ENCODE peak calls at places on chromosomes 5 and 9, in seven cellular contexts. Z is Panc1, H is sigmoid colon, B is transverse colon, D is HL-60, V is H1, M is prostate gland. F is an unnamed sample.

GRCh38 chr9:93223241-93224180 is 39.6 kb downstream of the WNK2 start:
- DNase-seq in Z (peak; percentile 0), H (no peak), B (peak; percentile 66), D (no peak), V (no peak), M (peak; percentile 74), F (no peak)

GRCh38 chr9:14893280-14893679 is 16.9 kb downstream of the FREM1 start:
- DNase-seq in Z (no peak), H (no peak), B (no peak), D (no peak), V (no peak), M (no peak), F (no peak)

GRCh38 chr5:51392689-51393199 is 9.5 kb downstream of the ISL1 start:
- DNase-seq in Z (no peak), H (no peak), B (no peak), D (no peak), V (no peak), M (no peak), F (no peak)

GRCh38 chr5:127027539-127027938 is 2.8 kb downstream of the MARCHF3 start:
- DNase-seq in Z (no peak), H (no peak), B (no peak), D (no peak), V (no peak), M (no peak), F (no peak)

GRCh38 chr5:134958755-134959154 is 9.0 kb upstream of the CATSPER3 start:
- DNase-seq in Z (no peak), H (no peak), B (no peak), D (no peak), V (peak; percentile 46), M (no peak), F (no peak)

GRCh38 chr5:126676195-126676624 is 75.5 kb downstream of the PHAX start:
- DNase-seq in Z (peak; percentile 64), H (peak; percentile 70), B (peak; percentile 69), D (no peak), V (no peak), M (peak; percentile 67), F (no peak)

GRCh38 chr5:113118298-113118697 is 141.7 kb downstream of the DCP2 start:
- DNase-seq in Z (no peak), H (no peak), B (no peak), D (no peak), V (no peak), M (no peak), F (no peak)

GRCh38 chr5:83474986-83475385 is 3.4 kb downstream of the VCAN start:
- DNase-seq in Z (no peak), H (no peak), B (no peak), D (no peak), V (no peak), M (no peak), F (no peak)

GRCh38 chr9:87909310-87910041 is 8.3 kb upstream of the SPATA31C1 start:
- DNase-seq in Z (peak; percentile 10), H (no peak), B (peak; percentile 94), D (no peak), V (no peak), M (no peak), F (no peak)

GRCh38 chr9:27514551-27514950 is 9.5 kb upstream of the IFNK start:
- DNase-seq in Z (no peak), H (no peak), B (no peak), D (no peak), V (no peak), M (no peak), F (no peak)

GRCh38 chr9:34139477-34140146 is 13.1 kb upstream of the DCAF12 start:
- DNase-seq in Z (no peak), H (no peak), B (peak; percentile 16), D (peak; percentile 53), V (no peak), M (no peak), F (no peak)

GRCh38 chr5:96381526-96381925 is 51.5 kb downstream of the PCSK1 start:
- DNase-seq in Z (no peak), H (no peak), B (no peak), D (no peak), V (no peak), M (no peak), F (no peak)

GRCh38 chr9:82777366-82777765 is 285.6 kb downstream of the RASEF start:
- DNase-seq in Z (no peak), H (no peak), B (no peak), D (no peak), V (no peak), M (no peak), F (no peak)

GRCh38 chr9:127118597-127119318 is 3.7 kb downstream of the ANGPTL2 start:
- DNase-seq in Z (no peak), H (peak; percentile 19), B (no peak), D (peak; percentile 8), V (no peak), M (no peak), F (no peak)

GRCh38 chr5:137205237-137205636 is 293.9 kb downstream of the SPOCK1 start:
- DNase-seq in Z (no peak), H (no peak), B (no peak), D (no peak), V (no peak), M (no peak), F (no peak)

GRCh38 chr5:93582677-93583524 is at the start of gene NR2F1:
- DNase-seq in Z (no peak), H (peak; percentile 94), B (peak; percentile 55), D (no peak), V (peak; percentile 78), M (no peak), F (no peak)

GRCh38 chr5:140175367-140176027 is 509 bp downstream of the CYSTM1 start:
- DNase-seq in Z (no peak), H (peak; percentile 93), B (peak; percentile 83), D (peak; percentile 27), V (no peak), M (peak; percentile 56), F (peak; percentile 94)
- TF ChIP-seq CTCF in Z (no peak), H (no peak), B (peak; percentile 33), D (no peak), V (no peak), M (peak; percentile 7), F (peak; percentile 8)

GRCh38 chr5:6019612-6020011 is 358.7 kb downstream of the MED10 start:
- DNase-seq in Z (no peak), H (no peak), B (no peak), D (no peak), V (no peak), M (no peak), F (no peak)
- H3K4me3 ChIP-seq in Z (no peak overlapping the region), H (no peak overlapping the region), B (no peak overlapping the region), D (no peak overlapping the region), V (no peak overlapping the region), M (no peak overlapping the region), F (no peak overlapping the region)

DNA sequence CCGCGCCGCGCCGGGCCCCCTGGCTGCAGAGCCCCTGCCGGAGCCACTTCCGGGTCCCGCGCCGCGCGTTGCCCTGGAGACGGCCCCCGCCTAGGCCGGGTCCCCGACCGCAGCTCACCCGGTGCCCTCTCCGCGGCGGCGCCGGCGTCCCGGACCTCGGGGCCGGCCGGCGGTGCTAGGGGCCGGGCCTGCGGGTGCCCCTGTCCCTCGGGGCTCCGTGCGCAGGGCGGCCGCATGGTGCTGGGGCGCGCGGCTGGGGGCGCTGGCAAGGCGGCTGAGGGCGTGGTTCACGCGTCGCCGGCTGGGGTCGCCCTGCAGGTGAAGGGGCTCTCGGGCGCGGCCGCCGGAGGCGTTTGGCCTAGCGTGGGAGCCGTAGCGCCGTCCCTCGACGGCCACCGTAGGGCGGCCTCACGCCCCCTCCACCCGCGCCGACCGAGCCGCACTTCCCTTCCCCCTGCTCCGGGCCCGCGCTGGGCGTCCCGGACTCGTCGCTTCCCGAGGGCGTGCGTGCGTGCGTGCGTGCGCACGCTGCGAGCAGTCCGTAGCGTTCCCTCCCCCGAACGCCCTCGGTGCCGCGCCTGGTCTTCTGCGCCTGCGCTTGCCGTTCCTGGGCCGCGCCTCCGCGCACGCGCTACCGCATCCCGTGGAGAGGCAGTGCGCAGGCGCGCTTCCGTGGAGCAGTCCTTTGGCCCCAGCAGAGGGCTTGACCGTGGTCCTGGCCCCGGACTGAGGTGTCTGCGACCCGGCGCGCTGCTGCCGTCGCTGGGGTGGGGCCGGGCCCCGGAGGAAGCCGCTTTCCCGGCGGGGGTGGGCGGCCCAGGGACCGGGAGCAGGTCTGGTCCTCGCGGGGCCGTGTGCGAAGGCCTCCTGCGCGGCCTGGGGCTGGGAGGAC is at the start of gene TMEM250:
- DNase-seq in Z (peak; percentile 71), H (peak; percentile 98), B (peak; percentile 97), D (peak; percentile 97), V (peak; percentile 87), M (peak; percentile 92), F (peak; percentile 99)
- TF ChIP-seq POLR2AphosphoS5 in Z (peak; percentile 63), H (peak; percentile 96), B (peak; percentile 93), D (peak; percentile 61), V (peak; percentile 71), M (peak; percentile 92), F (peak; percentile 96)

GRCh38 chr5:141475625-141476131 is at the start of gene PCDHGC3:
- DNase-seq in Z (peak; percentile 74), H (peak; percentile 99), B (peak; percentile 89), D (peak; percentile 28), V (no peak), M (peak; percentile 94), F (peak; percentile 88)
- TF ChIP-seq CTCF in Z (peak; percentile 65), H (no peak), B (peak; percentile 25), D (no peak), V (peak; percentile 31), M (peak; percentile 62), F (peak; percentile 53)

GRCh38 chr9:136551401-136552116 is 5.7 kb upstream of the NOTCH1 start:
- DNase-seq in Z (no peak), H (peak; percentile 96), B (peak; percentile 79), D (no peak), V (no peak), M (peak; percentile 71), F (no peak)
- H3K4me3 ChIP-seq in Z (no peak overlapping the region), H (peak overlapping the region; percentile 23), B (no peak overlapping the region), D (no peak overlapping the region), V (no peak overlapping the region), M (no peak overlapping the region), F (no peak overlapping the region)